ENCODE peak calls at places on chromosomes 1 and 21, in four cellular contexts. D is IMR-90, B is GM12878, U is K562. M is an unnamed sample.

GRCh38 chr1:185767721-185768120 is 33.5 kb downstream of the HMCN1 start:
- DNase-seq in D (no peak), B (no peak), U (no peak), M (peak; percentile 68)

GRCh38 chr1:66525086-66525485 is 8.9 kb upstream of the SGIP1 start:
- DNase-seq in D (no peak), B (no peak), U (no peak), M (no peak)

GRCh38 chr1:241774017-241774416 is 74.0 kb upstream of the EXO1 start:
- DNase-seq in D (no peak), B (no peak), U (peak; percentile 82), M (no peak)

GRCh38 chr1:203628185-203628996 is 1.8 kb downstream of the ATP2B4 start:
- DNase-seq in D (peak; percentile 56), B (no peak), U (no peak), M (peak; percentile 69)

GRCh38 chr1:11527541-11528452 is 48.8 kb downstream of the DISP3 start:
- DNase-seq in D (no peak), B (no peak), U (no peak), M (no peak)

GRCh38 chr1:166272851-166273250 is 106.0 kb upstream of the FAM78B start:
- DNase-seq in D (no peak), B (no peak), U (no peak), M (no peak)

GRCh38 chr1:158087320-158087927 is 93.3 kb upstream of the CD1D start:
- DNase-seq in D (peak; percentile 77), B (no peak), U (peak; percentile 81), M (peak; percentile 83)

GRCh38 chr1:154845174-154845573 is 24.9 kb downstream of the KCNN3 start:
- DNase-seq in D (no peak), B (no peak), U (no peak), M (no peak)

GRCh38 chr1:245322673-245323072 is 167.9 kb downstream of the KIF26B start:
- DNase-seq in D (no peak), B (no peak), U (no peak), M (no peak)

GRCh38 chr1:8598060-8598724 is 219.2 kb downstream of the RERE start:
- DNase-seq in D (peak; percentile 78), B (no peak), U (no peak), M (peak; percentile 76)

GRCh38 chr1:7299994-7300393 is 471.1 kb upstream of the VAMP3 start:
- DNase-seq in D (peak; percentile 96), B (no peak), U (no peak), M (peak; percentile 70)

GRCh38 chr1:87436534-87436933 is 107.9 kb downstream of the LMO4 start:
- DNase-seq in D (no peak), B (no peak), U (peak; percentile 8), M (no peak)

GRCh38 chr1:233561708-233562426 is 52.0 kb upstream of the KCNK1 start:
- DNase-seq in D (no peak), B (no peak), U (no peak), M (no peak)

GRCh38 chr1:94757931-94758330 is 62.2 kb upstream of the SLC44A3 start:
- DNase-seq in D (no peak), B (no peak), U (no peak), M (no peak)

GRCh38 chr1:155463865-155464264 is 98.7 kb downstream of the ASH1L start:
- DNase-seq in D (peak; percentile 91), B (peak; percentile 8), U (no peak), M (no peak)

GRCh38 chr1:222331340-222331739 is 216.6 kb downstream of the HHIPL2 start:
- DNase-seq in D (peak; percentile 96), B (no peak), U (no peak), M (no peak)

GRCh38 chr1:59389847-59390246 is 93.0 kb downstream of the FGGY start:
- DNase-seq in D (no peak), B (no peak), U (no peak), M (no peak)

GRCh38 chr1:30662291-30662840 is 61.0 kb downstream of the MATN1 start:
- DNase-seq in D (no peak), B (no peak), U (no peak), M (no peak)

GRCh38 chr21:36135391-36136094 is 664 bp downstream of the CBR3 start:
- DNase-seq in D (peak; percentile 83), B (no peak), U (no peak), M (peak; percentile 76)

GRCh38 chr1:33298623-33299277 is 22.1 kb downstream of the A3GALT2 start:
- DNase-seq in D (peak; percentile 52), B (no peak), U (peak; percentile 79), M (peak; percentile 47)

GRCh38 chr1:233229291-233229690 is 66.2 kb downstream of the PCNX2 start:
- DNase-seq in D (peak; percentile 11), B (no peak), U (no peak), M (no peak)

GRCh38 chr1:92879316-92879968 is 47.6 kb downstream of the RPL5 start:
- DNase-seq in D (no peak), B (no peak), U (no peak), M (no peak)

GRCh38 chr1:153387785-153388184 is 3.1 kb downstream of the S100A8 start:
- DNase-seq in D (no peak), B (no peak), U (no peak), M (no peak)

GRCh38 chr1:181013144-181013543 is 9.5 kb downstream of the STX6 start:
- DNase-seq in D (no peak), B (no peak), U (no peak), M (no peak)

GRCh38 chr1:162200096-162200847 is 130.8 kb downstream of the NOS1AP start:
- DNase-seq in D (no peak), B (no peak), U (no peak), M (no peak)

GRCh38 chr1:109784551-109785252 is 21.0 kb upstream of the EPS8L3 start:
- DNase-seq in D (no peak), B (no peak), U (no peak), M (no peak)

GRCh38 chr1:37691497-37692077 is 729 bp upstream of the CDCA8 start:
- DNase-seq in D (peak; percentile 45), B (no peak), U (peak; percentile 73), M (peak; percentile 37)

GRCh38 chr1:8423134-8423701 is 105.3 kb downstream of the SLC45A1 start:
- DNase-seq in D (no peak), B (no peak), U (peak; percentile 36), M (no peak)

GRCh38 chr1:53620620-53620957 is 118.4 kb downstream of the GLIS1 start:
- DNase-seq in D (no peak), B (no peak), U (no peak), M (no peak)

GRCh38 chr1:78441921-78442320 is 48.9 kb upstream of the PTGFR start:
- DNase-seq in D (peak; percentile 27), B (no peak), U (no peak), M (no peak)

GRCh38 chr1:6348511-6349191 is 44.9 kb downstream of the ACOT7 start:
- DNase-seq in D (peak; percentile 32), B (no peak), U (no peak), M (peak; percentile 75)

GRCh38 chr1:242426271-242426905 is 98.1 kb downstream of the PLD5 start:
- DNase-seq in D (no peak), B (no peak), U (no peak), M (no peak)

GRCh38 chr1:227372662-227373061 is 54.4 kb upstream of the CDC42BPA start:
- DNase-seq in D (peak; percentile 72), B (no peak), U (no peak), M (peak; percentile 58)

GRCh38 chr1:227369102-227369760 is 50.9 kb upstream of the CDC42BPA start:
- DNase-seq in D (no peak), B (no peak), U (peak; percentile 82), M (no peak)

GRCh38 chr1:227368009-227368408 is 49.7 kb upstream of the CDC42BPA start:
- DNase-seq in D (no peak), B (no peak), U (no peak), M (no peak)

GRCh38 chr1:227374846-227375245 is 56.6 kb upstream of the CDC42BPA start:
- DNase-seq in D (no peak), B (no peak), U (no peak), M (no peak)

DNA sequence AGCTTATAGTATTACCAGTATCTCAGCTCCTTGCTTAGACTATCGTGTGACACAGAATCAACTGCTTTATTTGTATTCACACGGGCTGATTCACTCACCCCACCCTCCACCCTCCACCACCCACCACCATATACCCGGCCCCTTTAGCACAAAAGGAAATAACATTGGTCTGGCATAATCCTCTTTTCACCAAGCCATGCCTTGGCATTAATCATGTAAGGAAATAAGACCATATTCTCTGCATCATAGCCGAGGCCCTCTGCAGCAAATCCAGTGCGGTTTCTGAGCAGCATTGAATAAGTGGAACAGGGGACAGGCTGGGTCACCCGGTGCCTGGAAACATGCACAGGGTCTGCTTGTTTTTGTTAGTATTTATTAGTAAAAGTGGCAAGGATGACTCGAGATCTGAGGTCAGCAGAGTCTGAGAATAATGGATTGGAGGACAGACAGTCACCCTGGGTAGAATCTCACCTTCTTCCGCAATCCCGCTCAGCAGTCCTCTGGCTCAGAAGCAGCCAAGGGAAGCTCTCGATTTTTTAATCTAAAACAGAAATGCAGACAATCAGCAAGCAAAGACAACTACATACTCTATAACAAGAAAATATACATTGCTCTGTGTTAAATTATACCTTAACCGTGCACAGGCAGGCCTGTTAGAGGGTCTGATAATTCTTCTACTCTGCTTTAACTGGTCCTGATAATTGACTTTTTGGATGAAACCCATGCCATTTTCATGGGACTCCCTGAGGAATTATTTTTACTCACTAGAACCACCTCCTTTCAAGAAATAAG is 52.4 kb upstream of the CDC42BPA start:
- DNase-seq in D (peak; percentile 18), B (no peak), U (no peak), M (peak; percentile 80)
- TF ChIP-seq FOS in D (no peak), B (no peak), U (no peak), M (peak; percentile 46)

DNA sequence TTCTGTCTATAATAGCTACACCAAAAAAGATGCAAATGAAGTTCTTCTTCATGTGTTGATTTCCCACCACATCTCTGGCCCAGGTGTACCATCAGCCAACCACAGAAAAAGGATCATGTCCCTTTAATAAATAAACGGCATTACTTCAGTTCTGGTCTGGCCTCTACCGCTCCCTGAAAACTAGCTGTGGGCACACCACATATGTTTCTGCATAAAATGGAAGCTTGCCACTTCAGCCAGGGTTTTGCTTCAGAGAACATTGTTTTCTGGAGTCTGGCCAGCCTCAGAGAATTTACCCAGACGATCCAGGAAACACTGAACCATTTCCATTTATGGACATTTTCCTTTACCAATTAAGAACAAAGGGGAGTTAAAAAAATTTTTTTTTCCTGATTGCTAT is 5.9 kb upstream of the LAMC2 start:
- DNase-seq in D (peak; percentile 85), B (peak; percentile 36), U (no peak), M (peak; percentile 87)
- TF ChIP-seq FOS in D (no peak), B (no peak), U (no peak), M (no peak)

DNA sequence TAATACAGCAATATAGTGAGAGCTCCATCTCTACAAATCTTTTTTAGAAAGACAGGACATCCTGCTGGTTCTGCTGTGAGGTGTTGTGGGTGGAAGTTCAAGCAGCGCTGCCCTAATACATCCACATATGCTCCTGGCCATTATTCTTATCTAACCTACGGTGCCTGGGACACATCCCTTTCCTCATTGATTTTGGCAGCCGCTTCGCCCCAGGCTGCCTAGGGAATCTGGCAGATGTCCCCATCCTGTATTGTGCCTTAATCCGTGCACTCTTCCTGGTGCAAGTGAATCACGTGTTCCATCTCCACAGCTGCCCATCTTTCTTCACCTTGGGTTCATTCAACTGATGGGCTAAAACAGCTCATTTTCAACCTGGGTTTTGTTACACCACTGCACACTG is 3.1 kb upstream of the UBE2G2 start:
- DNase-seq in D (no peak), B (no peak), U (no peak), M (peak; percentile 36)
- TF ChIP-seq FOS in D (no peak), B (no peak), U (no peak), M (no peak)

DNA sequence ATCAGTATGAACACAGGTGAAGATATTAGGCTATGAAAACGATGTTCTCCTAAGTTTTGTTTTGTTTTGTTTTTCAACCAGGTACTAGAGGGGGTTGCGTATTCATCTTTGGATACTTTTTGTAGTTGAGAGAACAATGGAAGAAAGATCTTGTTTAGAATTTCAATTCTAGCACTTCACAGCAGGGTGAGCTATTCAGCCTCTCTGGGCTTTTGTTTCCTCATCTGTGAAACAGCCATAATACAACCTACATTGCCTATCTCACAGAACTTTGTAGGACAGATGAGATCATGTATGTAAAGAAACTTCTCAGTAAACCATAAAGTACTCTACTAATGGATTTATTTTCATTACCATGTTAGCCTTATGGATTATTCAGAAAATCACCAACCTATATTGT is 199.5 kb downstream of the GPATCH2 start:
- DNase-seq in D (no peak), B (no peak), U (no peak), M (no peak)
- TF ChIP-seq FOS in D (no peak), B (no peak), U (no peak), M (no peak)

M was measured in endothelial cell of umbilical vein.